ENCODE peak calls at places on chromosomes 3 and 15, in ten cellular contexts. W, X, N, I, U, K, F, Y, R and Q are unnamed samples.

GRCh38 chr3:143302638-143303171 is 183.1 kb downstream of the CHST2 start:
- DNase-seq in I (no peak), W (no peak), X (no peak), Y (no peak), N (peak), U (no peak), K (peak), F (peak), R (no peak), Q (peak)

GRCh38 chr15:85582076-85582718 is 201.8 kb downstream of the AKAP13 start:
- DNase-seq in U (no peak), F (no peak), X (peak), N (peak), R (no peak), I (no peak), Y (no peak), K (peak), W (no peak), Q (no peak)

GRCh38 chr3:49927798-49928197 is 1.8 kb downstream of the MON1A start:
- DNase-seq in Y (no peak), U (no peak), F (no peak), X (no peak), N (no peak), R (no peak), K (no peak), I (no peak), W (no peak), Q (no peak)

GRCh38 chr15:77064539-77065308 is 6.2 kb downstream of the TSPAN3 start:
- DNase-seq in U (no peak), R (no peak), F (no peak), I (no peak), X (no peak), N (peak), W (no peak), Y (no peak), K (no peak), Q (no peak)

GRCh38 chr3:150117076-150117475 is 146.4 kb upstream of the PFN2 start:
- DNase-seq in R (no peak), W (no peak), X (no peak), U (no peak), N (peak), Y (no peak), K (no peak), I (no peak), F (no peak), Q (no peak)

GRCh38 chr3:124260206-124260915 is 268.4 kb upstream of the ROPN1 start:
- DNase-seq in K (peak), I (no peak), N (peak), W (no peak), R (no peak), F (peak), Y (no peak), X (no peak), U (no peak), Q (no peak)

GRCh38 chr15:40829155-40829554 is 647 bp upstream of the PPP1R14D start:
- DNase-seq in F (no peak), X (no peak), K (no peak), Y (no peak), U (no peak), W (no peak), N (no peak), I (no peak), R (no peak), Q (no peak)

GRCh38 chr3:52529376-52530333 is 4.0 kb downstream of the NT5DC2 start:
- DNase-seq in X (no peak), N (peak), I (no peak), W (no peak), Y (no peak), R (no peak), U (no peak), K (peak), F (no peak), Q (no peak)

GRCh38 chr3:9917820-9918219 is 922 bp downstream of the IL17RC start:
- DNase-seq in U (no peak), R (no peak), F (no peak), X (no peak), W (no peak), I (no peak), K (peak), Y (no peak), N (no peak), Q (no peak)

GRCh38 chr3:52400275-52400793 is 44.6 kb downstream of the SEMA3G start:
- DNase-seq in F (no peak), Y (no peak), K (no peak), R (no peak), X (no peak), I (no peak), W (no peak), N (no peak), U (no peak), Q (no peak)

GRCh38 chr3:192303235-192303634 is 424.1 kb downstream of the FGF12 start:
- DNase-seq in F (no peak), K (no peak), Y (no peak), X (no peak), W (peak), I (no peak), U (no peak), R (no peak), N (no peak), Q (peak)

GRCh38 chr3:10550705-10551104 is 45.3 kb upstream of the ATP2B2 start:
- DNase-seq in R (no peak), N (no peak), K (no peak), U (no peak), Y (no peak), W (peak), I (no peak), F (no peak), X (no peak), Q (no peak)

GRCh38 chr3:72960812-72961518 is 35.6 kb upstream of the PPP4R2 start:
- DNase-seq in I (no peak), F (no peak), R (peak), N (no peak), Y (no peak), U (no peak), X (no peak), W (no peak), K (peak), Q (no peak)

GRCh38 chr3:48565186-48565585 is 1.6 kb upstream of the UCN2 start:
- DNase-seq in F (no peak), N (no peak), U (no peak), Y (no peak), X (no peak), W (no peak), R (no peak), I (no peak), K (no peak), Q (no peak)

GRCh38 chr3:138180375-138181029 is 5.8 kb upstream of the DBR1 start:
- DNase-seq in N (peak), U (no peak), Y (no peak), F (no peak), R (peak), K (no peak), X (peak), W (peak), I (no peak), Q (peak)

GRCh38 chr3:89216021-89216739 is 108.8 kb downstream of the EPHA3 start:
- DNase-seq in I (no peak), X (no peak), F (no peak), K (no peak), N (peak), Y (no peak), W (no peak), U (no peak), R (no peak), Q (no peak)

GRCh38 chr3:126003447-126004190 is 34.6 kb downstream of the ROPN1B start:
- DNase-seq in Y (no peak), X (no peak), K (no peak), N (no peak), U (no peak), F (no peak), R (no peak), I (no peak), W (no peak), Q (no peak)

GRCh38 chr15:31483053-31483923 is 156.7 kb downstream of the KLF13 start:
- DNase-seq in U (no peak), W (no peak), X (peak), F (no peak), I (peak), R (peak), K (no peak), N (no peak), Y (peak), Q (no peak)

GRCh38 chr15:68385671-68386586 is 46.0 kb downstream of the ITGA11 start:
- DNase-seq in K (no peak), U (no peak), I (no peak), N (no peak), W (no peak), X (no peak), Y (no peak), R (no peak), F (no peak), Q (no peak)

GRCh38 chr3:124834723-124835718 is 52.1 kb downstream of the ITGB5 start:
- DNase-seq in I (peak), N (peak), R (no peak), K (peak), X (peak), W (peak), F (no peak), U (no peak), Y (peak), Q (peak)

GRCh38 chr3:66763294-66763693 is 234.8 kb upstream of the KBTBD8 start:
- DNase-seq in X (no peak), U (no peak), Y (no peak), K (no peak), W (no peak), N (peak), F (no peak), I (no peak), R (no peak), Q (no peak)

GRCh38 chr15:70258369-70259029 is 160.8 kb upstream of the TLE3 start:
- DNase-seq in F (no peak), U (no peak), K (no peak), R (no peak), X (peak), Y (peak), I (peak), N (no peak), W (no peak), Q (no peak)

GRCh38 chr15:37375529-37375928 is 275.2 kb upstream of the MEIS2 start:
- DNase-seq in W (no peak), Y (no peak), F (no peak), U (no peak), N (no peak), R (peak), X (no peak), I (no peak), K (no peak), Q (no peak)

GRCh38 chr3:31668258-31668657 is 135.5 kb downstream of the STT3B start:
- DNase-seq in K (no peak), I (no peak), U (no peak), R (no peak), X (no peak), Y (no peak), N (no peak), W (no peak), F (no peak), Q (no peak)

GRCh38 chr15:42172475-42172874 is 16.0 kb upstream of the PLA2G4F start:
- DNase-seq in K (no peak), F (no peak), W (no peak), N (no peak), R (no peak), Y (no peak), U (no peak), I (no peak), X (no peak), Q (no peak)

GRCh38 chr15:79308874-79309273 is 2.0 kb upstream of the TMED3 start:
- DNase-seq in K (no peak), Y (no peak), I (no peak), R (no peak), U (no peak), W (no peak), X (no peak), F (no peak), N (no peak), Q (no peak)

GRCh38 chr3:128879991-128880390 is 571 bp downstream of the ACAD9 start:
- DNase-seq in N (peak), R (no peak), U (no peak), I (no peak), K (no peak), F (no peak), X (no peak), Y (no peak), W (no peak), Q (no peak)

GRCh38 chr3:15292765-15293522 is 39.4 kb downstream of the SH3BP5 start:
- DNase-seq in U (no peak), X (no peak), K (peak), Y (no peak), I (no peak), N (peak), W (no peak), R (no peak), F (no peak), Q (no peak)

GRCh38 chr3:183122257-183122932 is 23.1 kb upstream of the MCCC1 start:
- DNase-seq in U (no peak), W (peak), Y (no peak), R (peak), K (no peak), F (no peak), N (peak), X (peak), I (no peak), Q (peak)

GRCh38 chr15:83106994-83107840 is at the start of gene TM6SF1:
- DNase-seq in U (no peak), K (peak), I (peak), X (peak), Y (no peak), F (no peak), N (no peak), W (no peak), R (peak), Q (no peak)

GRCh38 chr3:57224856-57225255 is 2.7 kb upstream of the APPL1 start:
- DNase-seq in X (no peak), R (no peak), W (no peak), K (no peak), U (no peak), Y (no peak), N (peak), I (no peak), F (no peak), Q (no peak)